ENCODE peak calls at places on chromosomes 16 and 17, in five cellular contexts. L is psoas muscle, X is suprapubic skin, B is heart right ventricle, Q is hepatocyte. M is an unnamed sample.

GRCh38 chr16:86949630-86950029 is 367.6 kb downstream of the C16orf95 start:
- DNase-seq in X (no peak), L (no peak), B (no peak), Q (no peak), M (no peak)

GRCh38 chr17:80421381-80422090 is 6.6 kb downstream of the ENDOV start:
- DNase-seq in Q (no peak), X (no peak), L (peak; percentile 54), B (no peak), M (no peak)

GRCh38 chr17:73630531-73630930 is 13.7 kb downstream of the SDK2 start:
- DNase-seq in Q (no peak), B (no peak), L (no peak), X (no peak), M (no peak)

GRCh38 chr16:87713469-87714229 is 52.1 kb downstream of the KLHDC4 start:
- DNase-seq in X (no peak), Q (no peak), B (no peak), L (no peak), M (no peak)

GRCh38 chr16:29745126-29745852 is 501 bp downstream of the C16orf54 start:
- DNase-seq in B (no peak), X (no peak), Q (no peak), L (no peak), M (no peak)

GRCh38 chr17:9928601-9929341 is 23.7 kb upstream of the RCVRN start:
- DNase-seq in L (no peak), X (no peak), Q (peak; percentile 89), B (no peak), M (no peak)

GRCh38 chr17:76820523-76820922 is 47.7 kb upstream of the MGAT5B start:
- DNase-seq in X (no peak), L (no peak), Q (no peak), B (no peak), M (no peak)

GRCh38 chr17:17269926-17270773 is 10.9 kb downstream of the COPS3 start:
- DNase-seq in X (no peak), L (no peak), B (no peak), Q (no peak), M (no peak)

GRCh38 chr16:75256059-75256870 is 4.8 kb upstream of the BCAR1 start:
- DNase-seq in X (peak; percentile 70), B (peak; percentile 36), L (peak; percentile 64), Q (peak; percentile 24), M (no peak)

GRCh38 chr16:15466886-15467781 is 32.7 kb downstream of the BMERB1 start:
- DNase-seq in L (no peak), X (no peak), B (no peak), Q (no peak), M (no peak)

GRCh38 chr16:84730406-84731106 is 30.8 kb downstream of the USP10 start:
- DNase-seq in X (no peak), Q (peak; percentile 84), B (no peak), L (no peak), M (peak; percentile 82)

GRCh38 chr17:48761114-48761513 is 32.6 kb upstream of the HOXB13 start:
- DNase-seq in Q (no peak), B (no peak), L (no peak), X (no peak), M (no peak)

DNA sequence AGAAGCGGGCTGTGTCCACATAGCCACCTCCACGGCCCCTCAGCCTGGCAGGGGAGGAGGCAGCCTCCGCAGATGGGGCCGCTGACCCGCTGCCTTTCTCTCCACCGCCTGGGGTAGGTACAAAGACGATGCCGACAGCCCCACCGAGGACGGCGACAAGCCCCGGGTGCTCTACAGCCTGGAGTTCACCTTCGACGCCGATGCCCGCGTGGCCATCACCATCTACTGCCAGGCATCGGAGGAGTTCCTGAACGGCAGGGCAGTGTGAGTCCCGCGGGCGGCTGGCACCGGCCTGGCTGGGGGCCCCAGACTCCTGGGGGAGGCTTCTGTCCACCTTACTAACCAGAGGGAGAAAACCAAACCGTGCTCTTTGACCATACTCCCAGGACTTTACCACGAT is 27.9 kb downstream of the MGRN1 start:
- DNase-seq in L (no peak), B (no peak), X (no peak), Q (no peak), M (no peak)
- H3K36me3 ChIP-seq in L (peaks cover 4% of the 10 kb centered on the region), B (peaks cover 37% of the 10 kb centered on the region), X (peaks cover 69% of the 10 kb centered on the region), Q (no peaks in the 10 kb centered on the region), M (peaks cover 68% of the 10 kb centered on the region)

DNA sequence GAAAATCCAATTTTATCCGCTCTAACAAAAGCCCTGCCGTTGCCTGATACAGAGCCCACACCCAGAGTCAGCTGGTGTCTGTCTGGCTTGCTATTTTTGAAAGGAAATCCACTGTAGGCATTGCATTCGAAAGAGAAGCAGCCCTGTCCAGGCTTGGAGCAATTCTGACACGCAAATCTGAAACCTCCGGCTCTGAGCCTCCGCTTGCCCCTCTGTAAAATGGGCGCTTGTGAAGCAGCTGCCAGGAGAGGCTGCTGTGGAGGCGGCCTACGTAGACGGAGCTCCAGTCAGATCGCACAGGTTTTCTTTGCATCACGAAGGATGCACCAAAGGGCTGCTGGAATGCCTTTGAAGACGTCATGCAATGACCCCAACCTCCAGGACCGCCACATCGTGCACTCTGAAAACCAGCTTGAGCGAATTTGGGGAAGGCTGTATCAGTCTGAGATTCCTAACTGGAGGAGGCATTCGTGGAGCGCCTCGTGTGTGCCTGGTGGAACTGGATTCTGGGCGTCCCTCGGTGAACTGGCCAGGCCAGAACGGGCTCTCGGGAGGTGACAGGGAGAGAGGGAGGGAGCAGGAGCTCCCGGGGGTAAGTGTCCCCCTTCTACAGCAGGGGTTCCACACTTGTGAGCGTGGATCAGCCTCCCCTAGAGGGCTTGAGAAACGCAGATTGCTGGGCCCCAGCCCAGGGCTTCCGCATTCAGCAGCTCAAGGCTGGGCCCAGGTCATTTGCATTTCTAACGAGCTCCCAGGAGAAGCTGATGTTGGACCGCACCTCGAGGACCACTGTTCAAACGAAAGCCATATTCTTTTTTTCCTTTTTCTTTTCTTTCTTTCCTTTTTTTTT is 215.5 kb downstream of the MRTFB start:
- DNase-seq in B (no peak), X (no peak), L (peak; percentile 58), Q (peak; percentile 51), M (no peak)
- H3K36me3 ChIP-seq in B (no peaks in the 10 kb centered on the region), X (no peaks in the 10 kb centered on the region), L (no peaks in the 10 kb centered on the region), Q (no peaks in the 10 kb centered on the region), M (no peaks in the 10 kb centered on the region)

GRCh38 chr16:68297908-68298307 is 12.8 kb downstream of the SLC7A6OS start:
- DNase-seq in X (no peak), L (no peak), Q (peak; percentile 23), B (no peak), M (no peak)
- H3K36me3 ChIP-seq in X (peaks cover 64% of the 10 kb centered on the region), L (peaks cover 9% of the 10 kb centered on the region), Q (no peaks in the 10 kb centered on the region), B (peaks cover 87% of the 10 kb centered on the region), M (peaks cover 82% of the 10 kb centered on the region)

DNA sequence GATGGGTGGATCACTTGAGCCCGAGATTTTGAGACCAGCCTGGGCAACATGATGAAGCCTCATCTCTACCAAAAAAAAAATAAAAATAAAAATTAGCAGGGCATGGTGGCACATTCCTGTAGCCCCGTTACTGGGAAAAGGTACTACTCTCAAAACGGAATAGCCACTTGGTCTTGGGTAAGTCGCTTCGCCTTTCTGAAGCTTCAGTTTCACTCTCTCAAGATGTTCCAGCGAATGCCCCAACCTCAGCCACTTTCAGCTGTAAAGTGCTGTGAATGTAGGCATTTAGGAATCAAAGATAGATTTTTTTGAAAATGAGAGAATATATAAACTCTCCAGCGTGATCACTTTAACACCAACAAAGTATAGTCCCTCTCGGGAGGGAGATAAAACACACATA is 154.1 kb upstream of the HS3ST3A1 start:
- DNase-seq in L (no peak), X (no peak), B (no peak), Q (no peak), M (no peak)
- H3K36me3 ChIP-seq in L (no peaks in the 10 kb centered on the region), X (no peaks in the 10 kb centered on the region), B (no peaks in the 10 kb centered on the region), Q (no peaks in the 10 kb centered on the region), M (no peaks in the 10 kb centered on the region)

GRCh38 chr16:23635958-23636357 is 5.2 kb downstream of the PALB2 start:
- DNase-seq in L (no peak), B (no peak), X (no peak), Q (no peak), M (no peak)
- H3K36me3 ChIP-seq in L (no peaks in the 10 kb centered on the region), B (peaks cover 21% of the 10 kb centered on the region), X (peaks cover 47% of the 10 kb centered on the region), Q (no peaks in the 10 kb centered on the region), M (peaks cover 3% of the 10 kb centered on the region)

GRCh38 chr17:50192873-50193274 is 8.6 kb downstream of the COL1A1 start:
- DNase-seq in X (no peak), Q (no peak), B (no peak), L (no peak), M (no peak)

GRCh38 chr17:50196036-50196435 is 5.4 kb downstream of the COL1A1 start:
- DNase-seq in L (peak; percentile 39), X (no peak), B (no peak), Q (no peak), M (no peak)

GRCh38 chr17:50195196-50195865 is 6.1 kb downstream of the COL1A1 start:
- DNase-seq in B (no peak), L (peak; percentile 24), Q (no peak), X (no peak), M (no peak)

GRCh38 chr17:50196826-50197225 is 4.6 kb downstream of the COL1A1 start:
- DNase-seq in L (peak; percentile 59), X (no peak), Q (no peak), B (no peak), M (no peak)

GRCh38 chr17:50194441-50195195 is 6.8 kb downstream of the COL1A1 start:
- DNase-seq in B (no peak), Q (no peak), X (no peak), L (no peak), M (no peak)
- H3K36me3 ChIP-seq in B (peaks cover 47% of the 10 kb centered on the region), Q (no peaks in the 10 kb centered on the region), X (peaks cover 56% of the 10 kb centered on the region), L (no peaks in the 10 kb centered on the region), M (peaks cover 100% of the 10 kb centered on the region)

GRCh38 chr17:78110363-78111011 is 18.1 kb downstream of the TMC6 start:
- DNase-seq in X (no peak), L (peak; percentile 91), Q (no peak), B (no peak), M (no peak)
- H3K36me3 ChIP-seq in X (peaks cover 23% of the 10 kb centered on the region), L (no peaks in the 10 kb centered on the region), Q (no peaks in the 10 kb centered on the region), B (peaks cover 7% of the 10 kb centered on the region), M (peaks cover 5% of the 10 kb centered on the region)

GRCh38 chr16:68190099-68190498 is 45.8 kb downstream of the ESRP2 start:
- DNase-seq in X (no peak), Q (no peak), B (no peak), L (no peak), M (no peak)

GRCh38 chr16:68186877-68187276 is 49.0 kb downstream of the ESRP2 start:
- DNase-seq in Q (no peak), B (no peak), L (no peak), X (no peak), M (no peak)

GRCh38 chr16:68190745-68191510 is 45.0 kb downstream of the ESRP2 start:
- DNase-seq in L (no peak), Q (no peak), B (no peak), X (no peak), M (no peak)

GRCh38 chr16:68188170-68188569 is 47.8 kb downstream of the ESRP2 start:
- DNase-seq in X (no peak), B (no peak), Q (no peak), L (no peak), M (no peak)

DNA sequence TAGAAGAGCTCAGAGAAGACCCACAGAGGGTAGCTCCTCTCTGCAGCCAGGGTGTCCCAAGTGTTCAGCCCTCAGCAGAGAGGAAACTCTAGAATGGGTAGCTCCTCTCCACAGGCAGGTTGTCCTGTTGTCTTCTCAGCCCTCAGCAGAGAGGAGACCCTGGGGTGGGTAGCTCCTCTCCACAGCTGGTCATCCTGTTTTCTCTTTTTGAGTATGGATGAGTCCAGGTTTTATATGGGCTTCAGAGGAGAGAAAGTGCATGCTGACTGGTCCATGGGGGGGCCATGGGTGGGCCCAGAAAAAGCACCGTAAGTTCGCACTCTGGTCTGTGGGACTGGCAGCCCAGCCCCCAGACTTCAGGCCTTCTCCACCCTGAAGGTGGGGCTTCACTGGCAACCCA is 48.4 kb downstream of the ESRP2 start:
- DNase-seq in B (no peak), X (no peak), Q (no peak), L (no peak), M (no peak)
- H3K36me3 ChIP-seq in B (peaks cover 39% of the 10 kb centered on the region), X (peaks cover 60% of the 10 kb centered on the region), Q (no peaks in the 10 kb centered on the region), L (peaks cover 3% of the 10 kb centered on the region), M (peaks cover 56% of the 10 kb centered on the region)